ENCODE peak calls at places on chromosomes 4 and X, in eight cellular contexts. Y, N, H, P, R, I, E and K are unnamed samples.

GRCh38 chrX:71118985-71119535 is 664 bp downstream of the MED12 start:
- DNase-seq in P (no peak), Y (no peak), R (no peak), H (no peak), I (no peak), N (no peak), E (no peak), K (no peak)

GRCh38 chrX:100649550-100650356 is 5.8 kb downstream of the SRPX2 start:
- DNase-seq in H (peak), N (no peak), R (peak), I (peak), E (peak), P (no peak), Y (no peak), K (peak)

GRCh38 chr4:167838686-167839085 is 253.7 kb upstream of the ANXA10 start:
- DNase-seq in P (no peak), Y (no peak), N (no peak), H (no peak), I (no peak), E (no peak), R (no peak), K (no peak)

GRCh38 chr4:141006236-141006802 is 127.0 kb downstream of the RNF150 start:
- DNase-seq in R (no peak), P (no peak), H (no peak), I (no peak), N (no peak), E (no peak), Y (no peak), K (no peak)

GRCh38 chr4:109163493-109163892 is 139.0 kb downstream of the COL25A1 start:
- DNase-seq in R (no peak), P (no peak), I (no peak), E (no peak), H (no peak), Y (no peak), N (no peak), K (no peak)

GRCh38 chr4:174524242-174524641 is 2.0 kb upstream of the HPGD start:
- DNase-seq in E (no peak), H (no peak), P (no peak), I (no peak), Y (no peak), R (no peak), N (no peak), K (no peak)

GRCh38 chrX:46812445-46812844 is 24.4 kb upstream of the RP2 start:
- DNase-seq in R (peak), N (no peak), E (no peak), I (no peak), P (no peak), Y (no peak), H (peak), K (peak)

GRCh38 chr4:6469144-6469543 is 3.3 kb downstream of the PPP2R2C start:
- DNase-seq in Y (peak), R (no peak), N (no peak), H (no peak), P (no peak), E (no peak), I (no peak), K (no peak)

GRCh38 chrX:154380787-154381186 is 1.7 kb downstream of the EMD start:
- DNase-seq in R (no peak), Y (no peak), E (no peak), P (no peak), N (no peak), I (no peak), H (no peak), K (no peak)